ENCODE peak calls at places on chromosome 11, in four cellular contexts. N is left ventricle myocardium inferior; E is CD4-positive, alpha-beta T cell; C is NCI-H187 treated with DMSO at 0.1 percent for 48 hours. W is an unnamed sample.

GRCh38 chr11:96260526-96260925 is 82.5 kb downstream of the MAML2 start:
- DNase-seq in N (no peak), E (no peak), C (no peak), W (no peak)

GRCh38 chr11:64263021-64263946 is 12.0 kb downstream of the PLCB3 start:
- DNase-seq in N (no peak), E (no peak), C (no peak), W (no peak)

GRCh38 chr11:10634407-10634806 is 59.1 kb downstream of the IRAG1 start:
- DNase-seq in N (no peak), E (no peak), C (no peak), W (no peak)

GRCh38 chr11:128595221-128595620 is 7.9 kb upstream of the ETS1 start:
- DNase-seq in N (no peak), E (no peak), C (no peak), W (no peak)

GRCh38 chr11:13332124-13332523 is 54.5 kb downstream of the BMAL1 start:
- DNase-seq in N (no peak), E (no peak), C (no peak), W (no peak)

GRCh38 chr11:61293869-61294716 is 1.0 kb downstream of the VWCE start:
- DNase-seq in N (peak; percentile 58), E (no peak), C (no peak), W (peak; percentile 50)

GRCh38 chr11:129918361-129918760 is 23.0 kb upstream of the NFRKB start:
- DNase-seq in N (no peak), E (no peak), C (no peak), W (no peak)

GRCh38 chr11:58626915-58627483 is 4.5 kb downstream of the CNTF start:
- DNase-seq in N (no peak), E (no peak), C (no peak), W (no peak)

GRCh38 chr11:72308226-72309073 is 64.5 kb upstream of the PHOX2A start:
- DNase-seq in N (no peak), E (no peak), C (peak; percentile 95), W (peak; percentile 98)

GRCh38 chr11:122271167-122271566 is 155.2 kb upstream of the BLID start:
- DNase-seq in N (no peak), E (no peak), C (no peak), W (no peak)

GRCh38 chr11:68325894-68326220 is 13.5 kb downstream of the LRP5 start:
- DNase-seq in N (no peak), E (no peak), C (no peak), W (no peak)

GRCh38 chr11:76219243-76219642 is 12.9 kb upstream of the WNT11 start:
- DNase-seq in N (no peak), E (no peak), C (no peak), W (no peak)

GRCh38 chr11:13023423-13023822 is 14.3 kb downstream of the RASSF10 start:
- DNase-seq in N (no peak), E (no peak), C (no peak), W (no peak)

GRCh38 chr11:13949876-13950275 is 12.6 kb upstream of the SPON1 start:
- DNase-seq in N (no peak), E (no peak), C (no peak), W (no peak)

GRCh38 chr11:73760066-73760679 is 701 bp downstream of the RAB6A start:
- DNase-seq in N (peak; percentile 50), E (no peak), C (no peak), W (peak; percentile 29)

GRCh38 chr11:2674681-2675131 is 25.1 kb downstream of the KCNQ1OT1 start:
- DNase-seq in N (no peak), E (no peak), C (no peak), W (no peak)

GRCh38 chr11:65078151-65078550 is 5.7 kb downstream of the CDCA5 start:
- DNase-seq in N (no peak), E (peak; percentile 60), C (no peak), W (peak; percentile 54)

GRCh38 chr11:2686360-2687222 is 13.2 kb downstream of the KCNQ1OT1 start:
- DNase-seq in N (no peak), E (no peak), C (no peak), W (no peak)

GRCh38 chr11:121329786-121330395 is 37.3 kb downstream of the SC5D start:
- DNase-seq in N (no peak), E (no peak), C (no peak), W (no peak)

GRCh38 chr11:7677801-7678201 is 4.5 kb upstream of the CYB5R2 start:
- DNase-seq in N (no peak), E (no peak), C (no peak), W (no peak)

GRCh38 chr11:22467248-22467647 is 129.1 kb downstream of the SLC17A6 start:
- DNase-seq in N (no peak), E (no peak), C (no peak), W (no peak)

GRCh38 chr11:112248216-112248615 is 12.4 kb downstream of the PLET1 start:
- DNase-seq in N (no peak), E (no peak), C (no peak), W (no peak)

GRCh38 chr11:43546561-43547410 is 133.8 kb upstream of the HSD17B12 start:
- DNase-seq in N (no peak), E (no peak), C (no peak), W (no peak)

GRCh38 chr11:3957437-3957836 is 102.0 kb downstream of the STIM1 start:
- DNase-seq in N (no peak), E (no peak), C (no peak), W (no peak)

GRCh38 chr11:120123946-120124345 is 14.0 kb downstream of the TRIM29 start:
- DNase-seq in N (no peak), E (no peak), C (no peak), W (no peak)

GRCh38 chr11:108534274-108534882 is 36.2 kb upstream of the POGLUT3 start:
- DNase-seq in N (no peak), E (no peak), C (no peak), W (no peak)

GRCh38 chr11:130340671-130341319 is 26.1 kb upstream of the ZBTB44 start:
- DNase-seq in N (no peak), E (no peak), C (no peak), W (no peak)

GRCh38 chr11:75813622-75814039 is 1.4 kb upstream of the UVRAG start:
- DNase-seq in N (no peak), E (no peak), C (no peak), W (no peak)

GRCh38 chr11:2860636-2861035 is 24.9 kb downstream of the CDKN1C start:
- DNase-seq in N (no peak), E (no peak), C (no peak), W (no peak)

GRCh38 chr11:130631119-130631518 is 182.7 kb downstream of the ADAMTS15 start:
- DNase-seq in N (no peak), E (no peak), C (no peak), W (no peak)

GRCh38 chr11:37500425-37500824 is 902.4 kb upstream of the RAG2 start:
- DNase-seq in N (no peak), E (no peak), C (no peak), W (no peak)

W was measured in BE2C.